ENCODE peak calls at places on chromosomes 4 and X, in eight cellular contexts. I, V, N, E, C, Q, K and O are unnamed samples.

GRCh38 chr4:74311696-74312313 is 3.5 kb downstream of the EPGN start:
- DNase-seq in I (peak; percentile 67), V (no peak), N (peak; percentile 70), E (peak; percentile 20), C (peak; percentile 63), Q (no peak), K (peak; percentile 22), O (no peak)

GRCh38 chr4:1207603-1208265 is 35.4 kb upstream of the SPON2 start:
- DNase-seq in I (no peak), V (no peak), N (peak; percentile 61), E (no peak), C (peak; percentile 16), Q (no peak), K (peak; percentile 62), O (no peak)

GRCh38 chr4:175916636-175917351 is 104.7 kb upstream of the GPM6A start:
- DNase-seq in I (no peak), V (no peak), N (no peak), E (no peak), C (no peak), Q (no peak), K (no peak), O (no peak)

GRCh38 chr4:187940299-187940698 is 55.3 kb upstream of the ZFP42 start:
- DNase-seq in I (no peak), V (no peak), N (no peak), E (no peak), C (no peak), Q (no peak), K (no peak), O (no peak)

GRCh38 chr4:142815834-142816233 is 30.3 kb downstream of the INPP4B start:
- DNase-seq in I (peak; percentile 23), V (no peak), N (peak; percentile 83), E (no peak), C (peak; percentile 66), Q (no peak), K (no peak), O (no peak)

GRCh38 chr4:140643571-140644055 is 74.9 kb upstream of the UCP1 start:
- DNase-seq in I (no peak), V (no peak), N (no peak), E (no peak), C (no peak), Q (no peak), K (no peak), O (no peak)

GRCh38 chrX:123822965-123823364 is 36.9 kb upstream of the XIAP start:
- DNase-seq in I (no peak), V (no peak), N (no peak), E (no peak), C (no peak), Q (no peak), K (no peak), O (no peak)

GRCh38 chr4:132540797-132541196 is 608.3 kb upstream of the PCDH10 start:
- DNase-seq in I (no peak), V (no peak), N (no peak), E (no peak), C (no peak), Q (no peak), K (no peak), O (no peak)

GRCh38 chrX:51144828-51145442 is 187.7 kb upstream of the NUDT10 start:
- DNase-seq in I (peak; percentile 40), V (no peak), N (peak; percentile 5), E (peak; percentile 24), C (peak; percentile 12), Q (no peak), K (peak; percentile 22), O (peak; percentile 7)

GRCh38 chr4:147773261-147774184 is 41.6 kb downstream of the ARHGAP10 start:
- DNase-seq in I (no peak), V (no peak), N (peak; percentile 54), E (no peak), C (peak; percentile 56), Q (no peak), K (no peak), O (no peak)

GRCh38 chr4:165757426-165757825 is 115.6 kb upstream of the TLL1 start:
- DNase-seq in I (no peak), V (no peak), N (no peak), E (no peak), C (no peak), Q (no peak), K (no peak), O (no peak)